ENCODE peak calls at places on chromosomes 16 and 17, in eight cellular contexts. A is IMR-90, K is AG09319, Z is SK-N-SH, N is progenitor cell of endocrine pancreas, I is fibroblast of pulmonary artery, T is AG04450, O is chondrocyte. B is an unnamed sample.

GRCh38 chr17:13541032-13541480 is 60.7 kb downstream of the HS3ST3A1 start:
- DNase-seq in A (peak), K (peak), Z (no peak), N (no peak), I (peak), T (peak), O (no peak), B (no peak)

GRCh38 chr17:5819396-5819795 is 235.1 kb upstream of the NLRP1 start:
- DNase-seq in A (no peak), K (no peak), Z (no peak), N (no peak), I (no peak), T (no peak), O (no peak), B (peak)

GRCh38 chr16:15509593-15510520 is 75.5 kb downstream of the BMERB1 start:
- DNase-seq in A (peak), K (peak), Z (peak), N (no peak), I (peak), T (no peak), O (no peak), B (no peak)

GRCh38 chr17:46160169-46160568 is 33.1 kb downstream of the KANSL1 start:
- DNase-seq in A (no peak), K (no peak), Z (no peak), N (no peak), I (no peak), T (no peak), O (no peak), B (no peak)

GRCh38 chr17:36072431-36073121 is 8.5 kb downstream of the CCL18 start:
- DNase-seq in A (peak), K (no peak), Z (peak), N (peak), I (peak), T (no peak), O (no peak), B (no peak)

GRCh38 chr17:28839221-28839620 is 3.4 kb downstream of the FAM222B start:
- DNase-seq in A (no peak), K (no peak), Z (no peak), N (no peak), I (peak), T (no peak), O (no peak), B (no peak)

GRCh38 chr16:24499193-24499814 is 40.1 kb upstream of the RBBP6 start:
- DNase-seq in A (peak), K (no peak), Z (peak), N (peak), I (peak), T (no peak), O (peak), B (no peak)

GRCh38 chr16:77273815-77274214 is 74.6 kb downstream of the SYCE1L start:
- DNase-seq in A (no peak), K (no peak), Z (no peak), N (no peak), I (no peak), T (no peak), O (no peak), B (no peak)

GRCh38 chr16:80716564-80717139 is 87.7 kb downstream of the CDYL2 start:
- DNase-seq in A (no peak), K (no peak), Z (no peak), N (no peak), I (no peak), T (no peak), O (no peak), B (no peak)

GRCh38 chr16:27302126-27302525 is 11.6 kb upstream of the IL4R start:
- DNase-seq in A (no peak), K (no peak), Z (no peak), N (no peak), I (no peak), T (no peak), O (no peak), B (no peak)

GRCh38 chr17:77405867-77406513 is 265.2 kb downstream of the SEC14L1 start:
- DNase-seq in A (no peak), K (no peak), Z (no peak), N (no peak), I (no peak), T (no peak), O (no peak), B (no peak)

GRCh38 chr17:39838057-39838456 is 26.1 kb downstream of the IKZF3 start:
- DNase-seq in A (no peak), K (no peak), Z (no peak), N (no peak), I (no peak), T (no peak), O (no peak), B (no peak)

GRCh38 chr17:27657620-27658019 is 26.6 kb downstream of the LGALS9 start:
- DNase-seq in A (peak), K (no peak), Z (no peak), N (no peak), I (peak), T (no peak), O (no peak), B (no peak)

GRCh38 chr17:40841246-40841645 is 18.8 kb upstream of the KRT10 start:
- DNase-seq in A (no peak), K (no peak), Z (no peak), N (no peak), I (no peak), T (no peak), O (no peak), B (no peak)

GRCh38 chr16:46884513-46885293 is 541 bp downstream of the GPT2 start:
- DNase-seq in A (peak), K (no peak), Z (peak), N (no peak), I (no peak), T (no peak), O (no peak), B (no peak)

GRCh38 chr17:75404739-75405364 is 626 bp downstream of the GRB2 start:
- DNase-seq in A (peak), K (no peak), Z (peak), N (peak), I (peak), T (no peak), O (no peak), B (peak)

GRCh38 chr17:10099051-10099571 is 99.3 kb downstream of the GAS7 start:
- DNase-seq in A (peak), K (peak), Z (no peak), N (no peak), I (peak), T (no peak), O (no peak), B (no peak)

GRCh38 chr16:66382171-66382965 is 15.9 kb downstream of the CDH5 start:
- DNase-seq in A (peak), K (no peak), Z (no peak), N (no peak), I (peak), T (peak), O (no peak), B (no peak)

GRCh38 chr16:85107083-85107482 is 5.2 kb downstream of the CIBAR2 start:
- DNase-seq in A (no peak), K (no peak), Z (no peak), N (no peak), I (no peak), T (no peak), O (no peak), B (no peak)

GRCh38 chr17:27879987-27880608 is 13.1 kb downstream of the LYRM9 start:
- DNase-seq in A (peak), K (peak), Z (peak), N (peak), I (peak), T (peak), O (no peak), B (no peak)

GRCh38 chr16:28878083-28878926 is at the start of gene ATP2A1:
- DNase-seq in A (no peak), K (no peak), Z (no peak), N (no peak), I (no peak), T (no peak), O (no peak), B (no peak)

GRCh38 chr16:75909746-75910145 is 183.5 kb upstream of the CPHXL start:
- DNase-seq in A (no peak), K (no peak), Z (no peak), N (no peak), I (no peak), T (no peak), O (no peak), B (no peak)

GRCh38 chr17:40340880-40341807 is 23.4 kb downstream of the GJD3 start:
- DNase-seq in A (peak), K (no peak), Z (peak), N (peak), I (peak), T (no peak), O (no peak), B (no peak)

GRCh38 chr17:46772013-46772878 is 46.2 kb downstream of the WNT3 start:
- DNase-seq in A (no peak), K (no peak), Z (no peak), N (no peak), I (no peak), T (no peak), O (peak), B (no peak)

GRCh38 chr16:3058173-3059030 is 7.0 kb upstream of the IL32 start:
- DNase-seq in A (no peak), K (no peak), Z (peak), N (peak), I (peak), T (no peak), O (no peak), B (no peak)

GRCh38 chr17:14014647-14015046 is 54.7 kb upstream of the COX10 start:
- DNase-seq in A (peak), K (no peak), Z (no peak), N (no peak), I (peak), T (no peak), O (no peak), B (no peak)

GRCh38 chr16:57938484-57938883 is 32.4 kb downstream of the CNGB1 start:
- DNase-seq in A (no peak), K (no peak), Z (no peak), N (no peak), I (no peak), T (no peak), O (no peak), B (no peak)

GRCh38 chr16:24418729-24419128 is 120.6 kb upstream of the RBBP6 start:
- DNase-seq in A (no peak), K (no peak), Z (no peak), N (no peak), I (no peak), T (no peak), O (no peak), B (no peak)

GRCh38 chr17:75011788-75012319 is 616 bp upstream of the MRPL58 start:
- DNase-seq in A (peak), K (no peak), Z (peak), N (no peak), I (peak), T (no peak), O (no peak), B (no peak)

GRCh38 chr17:48907713-48908046 is 527 bp upstream of the UBE2Z start:
- DNase-seq in A (peak), K (peak), Z (no peak), N (no peak), I (peak), T (no peak), O (no peak), B (no peak)

GRCh38 chr17:48909796-48910195 is 1.6 kb downstream of the UBE2Z start:
- DNase-seq in A (peak), K (no peak), Z (no peak), N (no peak), I (no peak), T (no peak), O (no peak), B (no peak)

GRCh38 chr17:48910370-48910769 is 2.2 kb downstream of the UBE2Z start:
- DNase-seq in A (no peak), K (no peak), Z (no peak), N (no peak), I (no peak), T (no peak), O (no peak), B (no peak)

GRCh38 chr17:48908853-48909394 is 717 bp downstream of the UBE2Z start:
- DNase-seq in A (peak), K (peak), Z (peak), N (peak), I (peak), T (peak), O (peak), B (peak)

GRCh38 chr17:48908047-48908843 is at the start of gene UBE2Z:
- DNase-seq in A (peak), K (peak), Z (peak), N (peak), I (peak), T (peak), O (no peak), B (peak)
- TF ChIP-seq CTCF in A (peak), K (peak), Z (no peak), N (peak), I (no peak), T (no peak), O (peak), B (peak)

DNA sequence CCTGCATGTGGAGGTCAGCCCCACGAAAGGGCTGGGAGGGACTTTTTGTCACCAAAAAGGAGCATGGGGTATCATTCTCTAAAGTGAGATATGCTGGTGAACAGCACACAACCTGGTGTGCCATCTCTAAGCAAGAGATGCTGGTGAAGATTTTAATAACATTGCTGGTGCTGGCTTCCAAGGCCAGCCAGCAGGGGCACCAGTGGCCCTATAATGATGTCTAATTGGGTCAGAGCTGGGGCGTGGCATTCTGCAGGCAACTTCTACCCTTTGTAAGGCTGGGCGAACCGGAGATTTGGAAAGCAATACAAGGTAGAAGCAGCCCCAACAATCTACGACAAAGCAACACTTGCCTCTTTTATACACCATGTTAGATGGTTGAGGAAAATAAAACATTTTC is 16.8 kb downstream of the SDR42E1 start:
- DNase-seq in A (no peak), K (no peak), Z (no peak), N (no peak), I (no peak), T (no peak), O (no peak), B (no peak)
- TF ChIP-seq CTCF in A (no peak), K (no peak), Z (peak), N (no peak), I (no peak), T (no peak), O (peak), B (no peak)

DNA sequence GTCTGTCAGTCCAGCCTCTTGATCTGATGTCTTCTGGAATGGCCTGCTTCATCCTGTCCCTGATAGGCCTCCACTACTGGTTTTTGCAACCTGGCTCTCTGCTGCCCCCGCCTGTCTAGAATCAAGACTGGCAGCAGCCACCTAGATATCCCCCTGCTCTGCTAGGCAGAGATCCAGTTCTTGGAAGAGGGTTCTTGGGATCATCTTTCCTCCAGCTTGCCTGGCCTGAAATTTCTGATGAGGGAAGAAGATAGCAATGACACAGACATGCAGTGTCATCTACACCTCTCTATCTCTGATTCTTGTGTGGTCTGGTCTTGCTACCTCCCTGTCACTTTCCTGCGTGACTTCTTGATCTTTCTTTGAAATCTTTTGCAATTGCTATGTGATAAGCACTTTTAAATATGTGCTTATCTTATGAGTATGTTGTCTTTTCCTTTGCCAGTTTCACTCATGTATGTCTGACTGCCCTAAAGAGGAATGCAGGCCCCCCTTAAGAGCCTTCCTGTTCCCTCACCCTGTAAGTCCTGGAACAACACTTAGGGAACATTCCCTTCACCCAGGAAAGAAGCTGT is 20.3 kb upstream of the NFATC3 start:
- DNase-seq in A (peak), K (no peak), Z (peak), N (peak), I (peak), T (no peak), O (peak), B (no peak)
- TF ChIP-seq CTCF in A (peak), K (peak), Z (peak), N (peak), I (peak), T (peak), O (peak), B (peak)

GRCh38 chr16:30896890-30897730 is 696 bp downstream of the CTF1 start:
- DNase-seq in A (peak), K (peak), Z (peak), N (peak), I (peak), T (peak), O (peak), B (peak)
- TF ChIP-seq CTCF in A (no peak), K (no peak), Z (no peak), N (no peak), I (no peak), T (no peak), O (no peak), B (no peak)

GRCh38 chr16:30023586-30023985 is 588 bp downstream of the C16orf92 start:
- DNase-seq in A (no peak), K (no peak), Z (no peak), N (no peak), I (no peak), T (no peak), O (no peak), B (no peak)

GRCh38 chr16:30017277-30017656 is 5.7 kb upstream of the C16orf92 start:
- DNase-seq in A (no peak), K (no peak), Z (no peak), N (no peak), I (no peak), T (no peak), O (no peak), B (no peak)

GRCh38 chr16:30016555-30017276 is 5.9 kb upstream of the DOC2A start:
- DNase-seq in A (no peak), K (no peak), Z (no peak), N (no peak), I (no peak), T (no peak), O (no peak), B (no peak)

GRCh38 chr16:30022887-30023286 is at the start of gene C16orf92:
- DNase-seq in A (no peak), K (no peak), Z (no peak), N (no peak), I (no peak), T (no peak), O (no peak), B (no peak)

GRCh38 chr16:30018731-30019158 is 4.3 kb upstream of the C16orf92 start:
- DNase-seq in A (peak), K (no peak), Z (no peak), N (no peak), I (no peak), T (no peak), O (no peak), B (no peak)
- TF ChIP-seq CTCF in A (no peak), K (no peak), Z (no peak), N (no peak), I (no peak), T (no peak), O (no peak), B (no peak)

GRCh38 chr16:87305505-87306391 is 11.4 kb downstream of the C16orf95 start:
- DNase-seq in A (no peak), K (peak), Z (no peak), N (no peak), I (peak), T (peak), O (peak), B (no peak)
- TF ChIP-seq CTCF in A (no peak), K (peak), Z (no peak), N (peak), I (peak), T (peak), O (no peak), B (no peak)

GRCh38 chr16:70455910-70456309 is 1.5 kb downstream of the FCSK start:
- DNase-seq in A (no peak), K (no peak), Z (no peak), N (no peak), I (no peak), T (no peak), O (no peak), B (no peak)

GRCh38 chr16:70453117-70453890 is 1.1 kb upstream of the FCSK start:
- DNase-seq in A (no peak), K (no peak), Z (no peak), N (no peak), I (no peak), T (no peak), O (no peak), B (no peak)

GRCh38 chr16:70457446-70457845 is 3.1 kb downstream of the FCSK start:
- DNase-seq in A (no peak), K (no peak), Z (no peak), N (no peak), I (no peak), T (no peak), O (no peak), B (no peak)

GRCh38 chr16:70453891-70454220 is 539 bp upstream of the FCSK start:
- DNase-seq in A (no peak), K (no peak), Z (peak), N (no peak), I (no peak), T (no peak), O (no peak), B (no peak)

GRCh38 chr16:70454221-70455034 is at the start of gene FCSK:
- DNase-seq in A (peak), K (no peak), Z (peak), N (peak), I (peak), T (peak), O (no peak), B (no peak)
- TF ChIP-seq CTCF in A (no peak), K (no peak), Z (no peak), N (peak), I (no peak), T (no peak), O (peak), B (no peak)

DNA sequence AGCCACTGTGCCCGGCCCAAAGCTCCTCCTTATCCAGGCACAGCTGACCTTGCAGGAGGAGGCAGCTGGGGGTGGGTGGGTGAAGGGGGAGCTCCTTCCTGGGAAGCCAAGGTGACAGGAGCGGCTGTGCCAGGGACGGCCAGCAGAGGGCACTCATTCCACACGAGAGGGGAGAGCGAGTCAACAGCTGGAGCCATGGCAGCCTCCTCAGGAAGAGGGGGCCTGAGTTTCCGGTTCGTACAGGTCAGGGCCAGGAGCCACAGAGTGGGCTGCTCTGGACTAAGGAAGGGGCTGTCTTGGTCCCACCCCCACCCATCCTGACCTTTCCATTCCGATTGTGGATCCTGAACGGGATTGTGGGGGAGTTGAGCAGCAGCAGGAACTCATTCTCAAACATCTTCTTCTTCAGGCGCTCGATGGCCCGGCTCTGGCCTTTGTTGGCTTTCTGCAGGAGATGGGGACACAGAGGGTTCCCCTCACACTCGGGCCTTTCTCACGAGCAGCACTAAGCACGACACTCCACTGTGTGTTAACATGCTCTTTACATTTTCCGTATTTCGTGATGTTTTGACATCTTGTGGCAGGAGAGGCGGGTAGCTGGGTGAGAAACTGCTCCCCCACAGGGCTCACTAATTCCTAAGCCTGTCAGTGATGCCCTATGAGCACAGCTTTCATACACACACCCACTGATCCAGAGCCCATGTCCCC is 61.6 kb downstream of the TIMM22 start:
- DNase-seq in A (peak), K (no peak), Z (peak), N (no peak), I (peak), T (no peak), O (peak), B (no peak)
- TF ChIP-seq CTCF in A (peak), K (peak), Z (peak), N (peak), I (peak), T (peak), O (peak), B (peak)

B was measured in osteocyte.